ENCODE peak calls at places on chromosomes 2 and 18, in four cellular contexts. E is naive thymus-derived CD4-positive, alpha-beta T cell; W is mesenchymal stem cell; V is HepG2. A is an unnamed sample.
A peak's percentile ranks its signal among the peaks of the same experiment; 100 is the strongest.

GRCh38 chr2:56130463-56131070 is 53.2 kb upstream of the CCDC85A start:
- DNase-seq in E (no peak), V (no peak), W (peak; percentile 57), A (peak; percentile 28)

GRCh38 chr2:200662727-200663126 is 76.9 kb downstream of the AOX1 start:
- DNase-seq in E (no peak), W (peak; percentile 76), V (peak; percentile 28), A (no peak)

GRCh38 chr2:189204322-189204941 is 24.9 kb upstream of the COL5A2 start:
- DNase-seq in E (no peak), W (peak; percentile 57), V (no peak), A (no peak)

GRCh38 chr18:43932140-43932539 is 654.9 kb upstream of the SYT4 start:
- DNase-seq in V (no peak), W (peak; percentile 60), E (no peak), A (no peak)

GRCh38 chr2:159009940-159010339 is 41.5 kb downstream of the TANC1 start:
- DNase-seq in E (no peak), W (no peak), V (no peak), A (no peak)

GRCh38 chr2:120749506-120750431 is 14.1 kb downstream of the GLI2 start:
- DNase-seq in V (no peak), W (peak; percentile 97), E (no peak), A (no peak)

GRCh38 chr2:140027320-140027719 is 1247.1 kb upstream of the NXPH2 start:
- DNase-seq in V (no peak), E (no peak), W (no peak), A (no peak)

GRCh38 chr2:148978736-148979135 is 59.8 kb upstream of the LYPD6B start:
- DNase-seq in W (peak; percentile 6), V (no peak), E (no peak), A (no peak)

GRCh38 chr18:9387891-9388290 is 53.3 kb downstream of the TWSG1 start:
- DNase-seq in V (no peak), W (no peak), E (no peak), A (no peak)

GRCh38 chr2:85705680-85706039 is 11.5 kb downstream of the GNLY start:
- DNase-seq in E (no peak), V (peak; percentile 65), W (peak; percentile 96), A (no peak)

GRCh38 chr2:118834901-118835738 is 12.3 kb downstream of the EN1 start:
- DNase-seq in V (no peak), E (no peak), W (no peak), A (no peak)

GRCh38 chr2:118833716-118834439 is 13.6 kb downstream of the EN1 start:
- DNase-seq in W (no peak), V (no peak), E (no peak), A (no peak)

GRCh38 chr2:118832071-118832790 is 15.2 kb downstream of the EN1 start:
- DNase-seq in V (no peak), E (no peak), W (no peak), A (no peak)

GRCh38 chr2:118834440-118834810 is 13.0 kb downstream of the EN1 start:
- DNase-seq in W (no peak), V (no peak), E (no peak), A (no peak)

DNA sequence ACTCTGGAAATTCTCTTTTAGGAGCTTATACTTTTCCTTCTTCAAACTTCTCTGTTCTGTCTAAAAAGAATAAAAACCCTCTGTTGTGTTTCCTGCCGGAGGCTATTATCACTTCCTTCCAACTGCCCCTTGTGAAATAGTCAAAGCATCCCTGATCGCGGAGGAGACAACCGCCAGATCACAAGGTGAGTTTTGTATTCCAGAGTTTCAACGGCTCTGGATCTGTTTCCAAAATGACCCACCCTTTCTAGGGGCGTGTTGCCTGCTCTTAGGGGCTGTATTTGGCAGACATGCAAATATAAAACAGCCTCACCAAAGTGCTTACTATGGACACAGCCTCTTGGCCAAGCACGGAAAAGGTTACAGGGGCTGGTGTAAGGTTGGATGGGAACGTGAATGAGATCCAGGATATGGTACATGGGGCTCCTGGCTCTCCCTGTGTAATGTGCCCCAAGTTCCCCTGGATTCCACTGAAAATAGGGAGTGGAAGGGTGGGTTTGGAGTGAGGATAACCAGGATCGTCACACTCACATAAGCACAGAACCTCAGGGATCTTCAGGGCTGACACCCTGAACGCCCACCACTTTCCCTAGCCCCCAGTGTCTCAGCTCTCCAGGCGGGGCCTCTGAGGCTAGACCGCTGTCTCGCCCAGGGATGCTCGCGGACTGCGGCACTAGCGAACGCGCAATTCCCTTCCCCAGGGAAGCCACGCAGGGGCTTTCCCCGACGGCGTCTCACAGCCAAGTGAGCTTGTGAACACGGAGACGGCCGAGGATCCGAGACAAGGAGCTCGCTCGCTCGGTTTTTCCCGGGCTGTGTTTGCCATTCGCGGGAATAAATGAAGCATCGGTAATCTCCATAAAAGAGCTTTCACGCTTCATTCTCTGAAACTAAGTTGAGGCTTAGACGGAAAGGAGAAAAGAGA is 14.4 kb downstream of the EN1 start:
- DNase-seq in W (no peak), E (no peak), V (no peak), A (no peak)
- H3K27me3 ChIP-seq in W (peaks cover 75% of the 10 kb centered on the region), E (no peaks in the 10 kb centered on the region), V (peaks cover 41% of the 10 kb centered on the region), A (peaks cover 37% of the 10 kb centered on the region)

GRCh38 chr2:27958711-27959378 is 68.3 kb downstream of the BABAM2 start:
- DNase-seq in E (no peak), W (peak; percentile 42), V (no peak), A (no peak)
- H3K4me1 ChIP-seq in E (peaks cover 37% of the 10 kb centered on the region), W (peaks cover 4% of the 10 kb centered on the region), V (peaks cover 43% of the 10 kb centered on the region), A (peaks cover 20% of the 10 kb centered on the region)

GRCh38 chr2:2719015-2719414 is 387.9 kb upstream of the MYT1L start:
- DNase-seq in E (no peak), V (no peak), W (no peak), A (no peak)

GRCh38 chr2:2717406-2717805 is 386.3 kb upstream of the MYT1L start:
- DNase-seq in V (no peak), W (no peak), E (no peak), A (no peak)

GRCh38 chr2:2716771-2717170 is 385.7 kb upstream of the MYT1L start:
- DNase-seq in W (no peak), E (no peak), V (no peak), A (no peak)

GRCh38 chr2:2715036-2715818 is 384.2 kb upstream of the MYT1L start:
- DNase-seq in V (no peak), E (no peak), W (no peak), A (no peak)

DNA sequence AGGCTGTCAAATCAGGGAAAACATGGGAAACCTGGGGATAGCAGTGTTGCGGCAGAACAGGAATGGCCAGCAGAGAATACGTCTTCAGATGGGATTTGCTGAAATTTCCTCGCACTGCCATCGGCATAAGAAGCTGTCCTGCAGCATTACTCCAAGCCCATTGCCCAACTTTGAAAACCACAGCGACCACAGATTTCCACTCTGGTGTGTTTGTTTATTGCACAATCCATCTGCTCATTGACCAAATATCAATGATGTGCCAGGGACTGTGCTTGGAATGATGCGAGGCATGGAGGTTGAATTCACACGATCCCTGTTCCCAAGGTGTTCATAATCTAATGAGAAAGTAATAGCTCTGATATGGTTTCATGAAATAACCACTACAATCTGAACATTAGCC is 383.3 kb upstream of the MYT1L start:
- DNase-seq in W (no peak), E (no peak), V (no peak), A (no peak)
- H3K27me3 ChIP-seq in W (no peaks in the 10 kb centered on the region), E (no peaks in the 10 kb centered on the region), V (peaks cover 64% of the 10 kb centered on the region), A (no peaks in the 10 kb centered on the region)

GRCh38 chr2:213152065-213152794 is 818 bp upstream of the IKZF2 start:
- DNase-seq in E (peak; percentile 13), W (peak; percentile 83), V (peak; percentile 27), A (peak; percentile 56)

GRCh38 chr2:213150315-213150951 is 979 bp downstream of the IKZF2 start:
- DNase-seq in W (peak; percentile 26), E (no peak), V (no peak), A (no peak)

GRCh38 chr2:213151437-213152064 is at the start of gene IKZF2:
- DNase-seq in V (peak; percentile 71), W (peak; percentile 88), E (peak; percentile 77), A (peak; percentile 76)

GRCh38 chr2:213149949-213150314 is 1.5 kb downstream of the IKZF2 start:
- DNase-seq in E (no peak), W (peak; percentile 7), V (no peak), A (no peak)

DNA sequence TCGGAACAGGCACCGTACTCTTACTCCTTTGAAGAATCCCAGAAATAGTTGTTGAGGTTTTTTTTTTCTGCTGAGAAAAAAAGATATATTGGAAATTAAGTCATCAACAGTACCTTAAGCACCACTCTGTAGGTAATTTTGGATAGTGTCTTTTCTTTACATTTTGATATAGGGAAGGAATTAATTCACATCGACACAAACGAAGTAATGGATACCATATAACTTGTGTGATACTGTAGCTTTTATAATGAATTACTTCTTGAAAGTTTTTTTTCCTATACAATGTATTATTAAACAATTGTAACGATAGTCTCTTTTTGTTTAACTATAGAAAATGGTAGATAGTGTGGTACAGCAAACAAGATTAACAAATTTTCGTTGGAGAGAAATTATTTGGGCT is 1.5 kb upstream of the IKZF2 start:
- DNase-seq in V (no peak), W (no peak), E (no peak), A (no peak)
- H3K4me1 ChIP-seq in V (peaks cover 11% of the 10 kb centered on the region), W (no peaks in the 10 kb centered on the region), E (no peaks in the 10 kb centered on the region), A (no peaks in the 10 kb centered on the region)

DNA sequence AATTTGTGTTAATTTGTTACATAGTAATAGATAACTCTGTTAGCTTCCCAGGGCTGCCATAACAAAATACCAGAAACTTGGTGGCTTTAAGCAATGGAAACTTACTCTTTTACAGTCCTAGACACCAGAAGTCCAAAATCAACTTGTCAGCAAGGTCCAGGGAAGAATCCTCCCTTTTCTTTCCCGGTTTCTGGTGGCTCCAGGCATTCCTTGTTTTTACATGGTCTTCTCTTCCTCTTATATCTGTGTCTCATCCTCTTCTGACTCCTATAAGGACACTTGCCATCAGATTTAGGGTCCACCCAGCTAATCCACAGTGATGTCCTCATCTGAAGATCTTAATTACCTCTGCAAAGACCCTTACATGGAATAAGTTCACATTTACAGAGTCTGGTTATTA is 95.6 kb downstream of the DDX1 start:
- DNase-seq in W (no peak), V (no peak), E (no peak), A (no peak)
- H3K27me3 ChIP-seq in W (peaks cover 26% of the 10 kb centered on the region), V (peaks cover 22% of the 10 kb centered on the region), E (no peaks in the 10 kb centered on the region), A (peaks cover 3% of the 10 kb centered on the region)

GRCh38 chr2:226788881-226789485 is 10.6 kb downstream of the IRS1 start:
- DNase-seq in W (no peak), V (no peak), E (no peak), A (no peak)

GRCh38 chr2:226790436-226790835 is 9.2 kb downstream of the IRS1 start:
- DNase-seq in W (no peak), E (no peak), V (no peak), A (no peak)

GRCh38 chr2:226790006-226790405 is 9.6 kb downstream of the IRS1 start:
- DNase-seq in W (peak; percentile 53), V (no peak), E (no peak), A (no peak)

GRCh38 chr2:226791056-226791486 is 8.5 kb downstream of the IRS1 start:
- DNase-seq in E (peak; percentile 89), V (no peak), W (peak; percentile 72), A (no peak)

DNA sequence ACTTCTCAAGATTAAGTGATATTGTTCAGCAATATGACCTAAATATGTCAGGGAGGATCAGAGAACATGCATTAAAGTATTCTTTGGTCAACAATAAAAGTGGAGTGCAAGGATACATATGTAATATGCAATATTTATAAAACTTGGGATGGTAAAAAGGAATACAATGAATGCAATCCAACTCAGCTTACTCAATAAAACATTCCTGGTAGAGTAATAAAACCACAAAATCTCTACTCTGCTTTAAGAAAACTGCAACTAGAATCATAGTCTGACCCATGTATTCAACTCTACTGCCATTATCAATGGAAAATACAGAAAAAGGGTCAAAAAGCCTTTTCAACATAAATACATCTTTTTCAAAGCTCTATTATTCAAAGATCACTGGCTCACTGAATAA is 11.6 kb downstream of the IRS1 start:
- DNase-seq in E (no peak), W (no peak), V (no peak), A (no peak)
- H3K4me1 ChIP-seq in E (peaks cover 8% of the 10 kb centered on the region), W (peaks cover 4% of the 10 kb centered on the region), V (peaks cover 38% of the 10 kb centered on the region), A (no peaks in the 10 kb centered on the region)